ENCODE peak calls at places on chromosomes 5 and 9, in six cellular contexts. A is GM23248, H is sciatic nerve, F is mucosa of descending colon, I is SW 1271, L is DMS 273 treated with DMSO at 0.1 percent for 48 hours. G is an unnamed sample.

GRCh38 chr9:128819716-128820664 is 1.7 kb downstream of the ENDOG start:
- DNase-seq in A (peak), H (no peak), F (no peak), I (no peak), L (no peak), G (no peak)

GRCh38 chr5:76723266-76723665 is 7.3 kb downstream of the F2R start:
- DNase-seq in A (no peak), H (no peak), F (no peak), I (no peak), L (no peak), G (no peak)

GRCh38 chr5:73126957-73127356 is 6.6 kb downstream of the TMEM171 start:
- DNase-seq in A (no peak), H (no peak), F (no peak), I (no peak), L (no peak), G (no peak)

GRCh38 chr9:91746904-91747303 is 203.1 kb downstream of the ROR2 start:
- DNase-seq in A (peak), H (no peak), F (no peak), I (no peak), L (peak), G (no peak)

GRCh38 chr5:72517961-72518690 is 10.9 kb upstream of the ZNF366 start:
- DNase-seq in A (peak), H (peak), F (no peak), I (no peak), L (no peak), G (no peak)

GRCh38 chr9:89466451-89467277 is 31.2 kb downstream of the SEMA4D start:
- DNase-seq in A (no peak), H (peak), F (no peak), I (no peak), L (no peak), G (peak)

GRCh38 chr5:113293613-113294340 is 141.0 kb downstream of the TSSK1B start:
- DNase-seq in A (peak), H (no peak), F (no peak), I (no peak), L (no peak), G (peak)

GRCh38 chr5:4700082-4700481 is 440.0 kb upstream of the ADAMTS16 start:
- DNase-seq in A (peak), H (peak), F (no peak), I (no peak), L (peak), G (peak)

GRCh38 chr5:177426566-177427210 is at the start of gene GRK6:
- DNase-seq in A (peak), H (peak), F (peak), I (no peak), L (no peak), G (no peak)

GRCh38 chr9:132877818-132878694 is at the start of gene AK8:
- DNase-seq in A (peak), H (peak), F (peak), I (no peak), L (no peak), G (peak)

GRCh38 chr9:131567910-131568309 is 22.6 kb downstream of the PRRT1B start:
- DNase-seq in A (no peak), H (no peak), F (no peak), I (no peak), L (no peak), G (no peak)